ENCODE peak calls at places on chromosomes 2 and 18, in eight cellular contexts. One of them, this sample, is unnamed.

GRCh38 chr2:74763962-74764428 is 69.9 kb upstream of the HK2 start:
- DNase-seq in neural crest cell: no peak
- DNase-seq in mesothelial cell of epicardium: no peak
- DNase-seq in colonic mucosa: no peak
- DNase-seq in fibroblast of villous mesenchyme: no peak
- DNase-seq in stomach: no peak
- DNase-seq in progenitor cell of endocrine pancreas: no peak
- DNase-seq in GM12865: no peak
- DNase-seq in this sample: no peak

GRCh38 chr2:55048514-55048924 is 1.7 kb downstream of the RTN4 start:
- DNase-seq in neural crest cell: no peak
- DNase-seq in mesothelial cell of epicardium: no peak
- DNase-seq in colonic mucosa: peak
- DNase-seq in fibroblast of villous mesenchyme: peak
- DNase-seq in stomach: no peak
- DNase-seq in progenitor cell of endocrine pancreas: no peak
- DNase-seq in GM12865: peak
- DNase-seq in this sample: no peak

GRCh38 chr2:222336931-222337330 is 38.1 kb upstream of the PAX3 start:
- DNase-seq in neural crest cell: no peak
- DNase-seq in mesothelial cell of epicardium: no peak
- DNase-seq in colonic mucosa: no peak
- DNase-seq in fibroblast of villous mesenchyme: no peak
- DNase-seq in stomach: no peak
- DNase-seq in progenitor cell of endocrine pancreas: no peak
- DNase-seq in GM12865: no peak
- DNase-seq in this sample: no peak

GRCh38 chr2:225600444-225600843 is 200.9 kb downstream of the NYAP2 start:
- DNase-seq in neural crest cell: no peak
- DNase-seq in mesothelial cell of epicardium: no peak
- DNase-seq in colonic mucosa: no peak
- DNase-seq in fibroblast of villous mesenchyme: peak
- DNase-seq in stomach: no peak
- DNase-seq in progenitor cell of endocrine pancreas: no peak
- DNase-seq in GM12865: no peak
- DNase-seq in this sample: no peak

GRCh38 chr2:172655838-172656573 is 79.6 kb upstream of the RAPGEF4 start:
- DNase-seq in neural crest cell: no peak
- DNase-seq in mesothelial cell of epicardium: no peak
- DNase-seq in colonic mucosa: no peak
- DNase-seq in fibroblast of villous mesenchyme: peak
- DNase-seq in stomach: no peak
- DNase-seq in progenitor cell of endocrine pancreas: no peak
- DNase-seq in GM12865: no peak
- DNase-seq in this sample: no peak

GRCh38 chr2:46469116-46469515 is 10.2 kb upstream of the TMEM247 start:
- DNase-seq in neural crest cell: no peak
- DNase-seq in mesothelial cell of epicardium: no peak
- DNase-seq in colonic mucosa: no peak
- DNase-seq in fibroblast of villous mesenchyme: no peak
- DNase-seq in stomach: no peak
- DNase-seq in progenitor cell of endocrine pancreas: no peak
- DNase-seq in GM12865: no peak
- DNase-seq in this sample: no peak

GRCh38 chr18:9876867-9877654 is 8.7 kb upstream of the TXNDC2 start:
- DNase-seq in neural crest cell: no peak
- DNase-seq in mesothelial cell of epicardium: no peak
- DNase-seq in colonic mucosa: no peak
- DNase-seq in fibroblast of villous mesenchyme: peak
- DNase-seq in stomach: no peak
- DNase-seq in progenitor cell of endocrine pancreas: no peak
- DNase-seq in GM12865: peak
- DNase-seq in this sample: no peak

GRCh38 chr2:101400048-101400447 is 12.7 kb upstream of the CREG2 start:
- DNase-seq in neural crest cell: no peak
- DNase-seq in mesothelial cell of epicardium: no peak
- DNase-seq in colonic mucosa: peak
- DNase-seq in fibroblast of villous mesenchyme: peak
- DNase-seq in stomach: no peak
- DNase-seq in progenitor cell of endocrine pancreas: no peak
- DNase-seq in GM12865: no peak
- DNase-seq in this sample: no peak

GRCh38 chr2:174846941-174847938 is 83.0 kb upstream of the CHRNA1 start:
- DNase-seq in neural crest cell: no peak
- DNase-seq in mesothelial cell of epicardium: no peak
- DNase-seq in colonic mucosa: no peak
- DNase-seq in fibroblast of villous mesenchyme: peak
- DNase-seq in stomach: no peak
- DNase-seq in progenitor cell of endocrine pancreas: no peak
- DNase-seq in GM12865: no peak
- DNase-seq in this sample: no peak

GRCh38 chr2:240604291-240604938 is 17.9 kb downstream of the CAPN10 start:
- DNase-seq in neural crest cell: peak
- DNase-seq in mesothelial cell of epicardium: peak
- DNase-seq in colonic mucosa: peak
- DNase-seq in fibroblast of villous mesenchyme: peak
- DNase-seq in stomach: peak
- DNase-seq in progenitor cell of endocrine pancreas: peak
- DNase-seq in GM12865: peak
- DNase-seq in this sample: peak

GRCh38 chr2:66446178-66446860 is 11.4 kb downstream of the MEIS1 start:
- DNase-seq in neural crest cell: no peak
- DNase-seq in mesothelial cell of epicardium: no peak
- DNase-seq in colonic mucosa: no peak
- DNase-seq in fibroblast of villous mesenchyme: peak
- DNase-seq in stomach: no peak
- DNase-seq in progenitor cell of endocrine pancreas: no peak
- DNase-seq in GM12865: no peak
- DNase-seq in this sample: peak

GRCh38 chr18:46566111-46566510 is 90.9 kb downstream of the LOXHD1 start:
- DNase-seq in neural crest cell: no peak
- DNase-seq in mesothelial cell of epicardium: no peak
- DNase-seq in colonic mucosa: no peak
- DNase-seq in fibroblast of villous mesenchyme: no peak
- DNase-seq in stomach: no peak
- DNase-seq in progenitor cell of endocrine pancreas: no peak
- DNase-seq in GM12865: no peak
- DNase-seq in this sample: no peak

GRCh38 chr2:234951386-234952269 is at the start of gene SH3BP4:
- DNase-seq in neural crest cell: peak
- DNase-seq in mesothelial cell of epicardium: peak
- DNase-seq in colonic mucosa: peak
- DNase-seq in fibroblast of villous mesenchyme: peak
- DNase-seq in stomach: peak
- DNase-seq in progenitor cell of endocrine pancreas: peak
- DNase-seq in GM12865: no peak
- DNase-seq in this sample: peak

GRCh38 chr2:237631029-237631785 is 3.8 kb downstream of the LRRFIP1 start:
- DNase-seq in neural crest cell: no peak
- DNase-seq in mesothelial cell of epicardium: no peak
- DNase-seq in colonic mucosa: no peak
- DNase-seq in fibroblast of villous mesenchyme: no peak
- DNase-seq in stomach: no peak
- DNase-seq in progenitor cell of endocrine pancreas: no peak
- DNase-seq in GM12865: no peak
- DNase-seq in this sample: no peak

GRCh38 chr2:64751286-64752260 is 97.9 kb upstream of the SERTAD2 start:
- DNase-seq in neural crest cell: peak
- DNase-seq in mesothelial cell of epicardium: peak
- DNase-seq in colonic mucosa: peak
- DNase-seq in fibroblast of villous mesenchyme: peak
- DNase-seq in stomach: peak
- DNase-seq in progenitor cell of endocrine pancreas: no peak
- DNase-seq in GM12865: no peak
- DNase-seq in this sample: peak

GRCh38 chr2:174209325-174209724 is 39.0 kb downstream of the OLA1 start:
- DNase-seq in neural crest cell: no peak
- DNase-seq in mesothelial cell of epicardium: no peak
- DNase-seq in colonic mucosa: no peak
- DNase-seq in fibroblast of villous mesenchyme: no peak
- DNase-seq in stomach: no peak
- DNase-seq in progenitor cell of endocrine pancreas: no peak
- DNase-seq in GM12865: no peak
- DNase-seq in this sample: no peak

GRCh38 chr18:78642561-78643398 is 336.8 kb upstream of the SALL3 start:
- DNase-seq in neural crest cell: no peak
- DNase-seq in mesothelial cell of epicardium: no peak
- DNase-seq in colonic mucosa: no peak
- DNase-seq in fibroblast of villous mesenchyme: no peak
- DNase-seq in stomach: no peak
- DNase-seq in progenitor cell of endocrine pancreas: no peak
- DNase-seq in GM12865: no peak
- DNase-seq in this sample: no peak

GRCh38 chr2:20313659-20314058 is 37.0 kb downstream of the PUM2 start:
- DNase-seq in neural crest cell: no peak
- DNase-seq in mesothelial cell of epicardium: no peak
- DNase-seq in colonic mucosa: no peak
- DNase-seq in fibroblast of villous mesenchyme: peak
- DNase-seq in stomach: no peak
- DNase-seq in progenitor cell of endocrine pancreas: no peak
- DNase-seq in GM12865: no peak
- DNase-seq in this sample: no peak

GRCh38 chr2:134247679-134248078 is 6.2 kb upstream of the MGAT5 start:
- DNase-seq in neural crest cell: no peak
- DNase-seq in mesothelial cell of epicardium: no peak
- DNase-seq in colonic mucosa: no peak
- DNase-seq in fibroblast of villous mesenchyme: no peak
- DNase-seq in stomach: no peak
- DNase-seq in progenitor cell of endocrine pancreas: no peak
- DNase-seq in GM12865: peak
- DNase-seq in this sample: no peak

GRCh38 chr18:44824884-44825283 is 144.2 kb downstream of the SETBP1 start:
- DNase-seq in neural crest cell: no peak
- DNase-seq in mesothelial cell of epicardium: no peak
- DNase-seq in colonic mucosa: no peak
- DNase-seq in fibroblast of villous mesenchyme: no peak
- DNase-seq in stomach: no peak
- DNase-seq in progenitor cell of endocrine pancreas: no peak
- DNase-seq in GM12865: no peak
- DNase-seq in this sample: no peak

GRCh38 chr2:8644605-8645175 is 37.2 kb upstream of the ID2 start:
- DNase-seq in neural crest cell: no peak
- DNase-seq in mesothelial cell of epicardium: no peak
- DNase-seq in colonic mucosa: peak
- DNase-seq in fibroblast of villous mesenchyme: no peak
- DNase-seq in stomach: no peak
- DNase-seq in progenitor cell of endocrine pancreas: no peak
- DNase-seq in GM12865: no peak
- DNase-seq in this sample: no peak
- TF ChIP-seq CTCF in neural crest cell: no peak
- TF ChIP-seq CTCF in mesothelial cell of epicardium: no peak
- TF ChIP-seq CTCF in colonic mucosa: no peak
- TF ChIP-seq CTCF in fibroblast of villous mesenchyme: peak
- TF ChIP-seq CTCF in stomach: no peak
- TF ChIP-seq CTCF in progenitor cell of endocrine pancreas: no peak
- TF ChIP-seq CTCF in GM12865: peak
- TF ChIP-seq CTCF in this sample: peak

GRCh38 chr2:214830794-214831346 is 21.4 kb upstream of the BARD1 start:
- DNase-seq in neural crest cell: no peak
- DNase-seq in mesothelial cell of epicardium: no peak
- DNase-seq in colonic mucosa: no peak
- DNase-seq in fibroblast of villous mesenchyme: peak
- DNase-seq in stomach: no peak
- DNase-seq in progenitor cell of endocrine pancreas: no peak
- DNase-seq in GM12865: no peak
- DNase-seq in this sample: no peak
- TF ChIP-seq CTCF in neural crest cell: peak
- TF ChIP-seq CTCF in mesothelial cell of epicardium: no peak
- TF ChIP-seq CTCF in colonic mucosa: no peak
- TF ChIP-seq CTCF in fibroblast of villous mesenchyme: peak
- TF ChIP-seq CTCF in stomach: no peak
- TF ChIP-seq CTCF in progenitor cell of endocrine pancreas: peak
- TF ChIP-seq CTCF in GM12865: peak
- TF ChIP-seq CTCF in this sample: no peak

DNA sequence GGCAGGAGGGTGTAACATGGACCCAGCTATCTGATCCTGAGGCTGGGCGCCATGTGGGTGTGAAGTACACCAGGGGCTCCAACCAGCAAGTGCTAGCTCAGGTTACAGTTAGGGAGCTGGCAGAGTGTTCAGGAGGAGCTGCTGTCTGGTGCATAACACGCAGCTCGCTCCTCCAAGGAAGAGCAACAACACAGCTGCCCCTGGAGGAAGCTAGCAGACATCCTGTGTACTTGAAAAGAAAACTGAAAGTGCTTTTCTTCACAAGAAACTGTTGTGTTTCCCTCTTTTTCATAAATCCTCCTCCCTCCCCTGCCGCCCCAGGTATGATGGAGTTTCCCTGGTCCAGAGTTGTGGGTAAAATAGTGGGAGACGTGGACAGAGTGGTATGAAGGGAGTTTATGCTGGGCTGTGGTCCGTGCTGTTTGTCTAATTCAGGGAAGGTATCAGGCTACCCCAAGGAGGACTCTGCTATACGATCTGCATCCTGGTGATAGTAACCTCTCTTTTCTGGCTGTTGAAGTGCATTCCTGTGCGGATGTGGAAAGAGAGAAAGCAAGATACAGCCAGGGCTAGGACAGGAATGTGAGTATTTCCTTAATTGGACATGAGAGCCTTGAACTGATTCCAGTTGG is 6.1 kb upstream of the LBH start:
- DNase-seq in neural crest cell: no peak
- DNase-seq in mesothelial cell of epicardium: no peak
- DNase-seq in colonic mucosa: no peak
- DNase-seq in fibroblast of villous mesenchyme: peak
- DNase-seq in stomach: no peak
- DNase-seq in progenitor cell of endocrine pancreas: no peak
- DNase-seq in GM12865: peak
- DNase-seq in this sample: peak
- TF ChIP-seq CTCF in neural crest cell: no peak
- TF ChIP-seq CTCF in mesothelial cell of epicardium: no peak
- TF ChIP-seq CTCF in colonic mucosa: no peak
- TF ChIP-seq CTCF in fibroblast of villous mesenchyme: peak
- TF ChIP-seq CTCF in stomach: no peak
- TF ChIP-seq CTCF in progenitor cell of endocrine pancreas: no peak
- TF ChIP-seq CTCF in GM12865: peak
- TF ChIP-seq CTCF in this sample: no peak

GRCh38 chr18:11163668-11164067 is 14.3 kb upstream of the PIEZO2 start:
- DNase-seq in neural crest cell: peak
- DNase-seq in mesothelial cell of epicardium: no peak
- DNase-seq in colonic mucosa: no peak
- DNase-seq in fibroblast of villous mesenchyme: peak
- DNase-seq in stomach: no peak
- DNase-seq in progenitor cell of endocrine pancreas: no peak
- DNase-seq in GM12865: peak
- DNase-seq in this sample: peak
- TF ChIP-seq CTCF in neural crest cell: peak
- TF ChIP-seq CTCF in mesothelial cell of epicardium: peak
- TF ChIP-seq CTCF in colonic mucosa: peak
- TF ChIP-seq CTCF in fibroblast of villous mesenchyme: peak
- TF ChIP-seq CTCF in stomach: no peak
- TF ChIP-seq CTCF in progenitor cell of endocrine pancreas: peak
- TF ChIP-seq CTCF in GM12865: peak
- TF ChIP-seq CTCF in this sample: peak

DNA sequence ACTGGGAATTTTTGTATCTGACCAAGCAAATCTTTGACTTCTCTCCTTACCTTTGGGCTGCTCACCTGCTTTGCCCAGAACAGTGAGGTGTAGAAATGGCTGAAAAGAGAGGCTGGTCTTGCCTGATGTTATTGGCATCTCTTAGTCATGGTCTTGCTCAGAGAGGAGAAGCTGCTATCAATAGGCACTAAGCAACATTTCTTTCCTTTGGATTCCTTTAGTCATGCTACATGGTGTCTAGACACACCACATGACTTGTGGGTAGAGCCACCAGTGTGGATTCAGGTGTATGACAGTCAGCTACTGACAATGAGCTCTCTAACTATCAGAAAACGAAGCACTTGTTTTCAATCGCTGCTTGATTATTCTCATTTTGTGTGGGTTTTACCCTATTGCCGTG is 341.3 kb upstream of the DCC start:
- DNase-seq in neural crest cell: no peak
- DNase-seq in mesothelial cell of epicardium: no peak
- DNase-seq in colonic mucosa: no peak
- DNase-seq in fibroblast of villous mesenchyme: no peak
- DNase-seq in stomach: no peak
- DNase-seq in progenitor cell of endocrine pancreas: no peak
- DNase-seq in GM12865: no peak
- DNase-seq in this sample: no peak
- TF ChIP-seq CTCF in neural crest cell: no peak
- TF ChIP-seq CTCF in mesothelial cell of epicardium: no peak
- TF ChIP-seq CTCF in colonic mucosa: no peak
- TF ChIP-seq CTCF in fibroblast of villous mesenchyme: no peak
- TF ChIP-seq CTCF in stomach: no peak
- TF ChIP-seq CTCF in progenitor cell of endocrine pancreas: no peak
- TF ChIP-seq CTCF in GM12865: no peak
- TF ChIP-seq CTCF in this sample: no peak

This sample was measured in endothelial cell.